ENCODE peak calls at places on chromosome 20, in seven cellular contexts. P, J, E, V, Y, D and A are unnamed samples.

GRCh38 chr20:40958598-40958997 is 70.0 kb upstream of the TOP1 start:
- DNase-seq in P (no peak), D (no peak), E (no peak), V (no peak), Y (no peak), J (no peak), A (no peak)

GRCh38 chr20:51826372-51826771 is 24.1 kb upstream of the SALL4 start:
- DNase-seq in D (no peak), E (no peak), V (no peak), P (no peak), J (no peak), Y (no peak), A (no peak)

GRCh38 chr20:7637184-7637583 is 303.1 kb downstream of the HAO1 start:
- DNase-seq in P (no peak), V (no peak), Y (no peak), J (no peak), D (no peak), E (no peak), A (no peak)

GRCh38 chr20:53421343-53421742 is 172.3 kb downstream of the ZNF217 start:
- DNase-seq in J (no peak), V (no peak), D (no peak), E (no peak), P (no peak), Y (no peak), A (no peak)

GRCh38 chr20:10328897-10329255 is 105.1 kb downstream of the MKKS start:
- DNase-seq in V (no peak), P (no peak), D (no peak), J (no peak), E (no peak), Y (no peak), A (no peak)

GRCh38 chr20:49999329-49999728 is 16.5 kb downstream of the SNAI1 start:
- DNase-seq in V (no peak), J (no peak), Y (no peak), P (no peak), D (peak), E (no peak), A (peak)

GRCh38 chr20:58855506-58856314 is 3.2 kb downstream of the GNAS start:
- DNase-seq in D (no peak), E (no peak), Y (no peak), V (no peak), J (no peak), P (no peak), A (no peak)

GRCh38 chr20:2280083-2280482 is 15.7 kb upstream of the TGM3 start:
- DNase-seq in P (no peak), J (no peak), Y (no peak), V (no peak), D (no peak), E (no peak), A (peak)

GRCh38 chr20:5191829-5192569 is 65.2 kb downstream of the CDS2 start:
- DNase-seq in V (no peak), J (no peak), Y (peak), E (peak), D (peak), P (peak), A (no peak)

GRCh38 chr20:36097331-36097730 is 57.2 kb upstream of the EPB41L1 start:
- DNase-seq in E (no peak), D (no peak), J (no peak), Y (peak), P (no peak), V (no peak), A (no peak)

GRCh38 chr20:23370873-23371272 is 8.9 kb downstream of the GZF1 start:
- DNase-seq in D (no peak), V (no peak), J (no peak), Y (no peak), E (no peak), P (no peak), A (no peak)

GRCh38 chr20:58224097-58224496 is 4.4 kb downstream of the ANKRD60 start:
- DNase-seq in D (no peak), J (no peak), E (no peak), Y (no peak), P (no peak), V (no peak), A (no peak)

GRCh38 chr20:51565741-51566140 is 23.2 kb upstream of the NFATC2 start:
- DNase-seq in D (no peak), Y (no peak), E (no peak), V (no peak), J (no peak), P (no peak), A (no peak)

GRCh38 chr20:41177636-41178035 is 40.3 kb downstream of the PLCG1 start:
- DNase-seq in J (no peak), E (peak), V (no peak), D (no peak), P (no peak), Y (peak), A (no peak)

GRCh38 chr20:4795394-4795793 is 73.7 kb downstream of the PRND start:
- DNase-seq in Y (peak), D (no peak), V (no peak), E (peak), J (no peak), P (no peak), A (peak)

GRCh38 chr20:37166867-37167266 is 12.3 kb upstream of the RPN2 start:
- DNase-seq in D (no peak), J (no peak), P (no peak), E (no peak), Y (no peak), V (no peak), A (no peak)

GRCh38 chr20:12201289-12201991 is 283.7 kb downstream of the BTBD3 start:
- DNase-seq in E (no peak), Y (peak), D (no peak), J (no peak), P (no peak), V (no peak), A (no peak)

GRCh38 chr20:1154224-1154623 is 30.6 kb downstream of the TMEM74B start:
- DNase-seq in Y (no peak), J (no peak), V (no peak), D (no peak), P (no peak), E (no peak), A (no peak)

GRCh38 chr20:51536116-51537069 is 6.1 kb downstream of the NFATC2 start:
- DNase-seq in P (no peak), Y (no peak), D (no peak), V (no peak), J (no peak), E (no peak), A (no peak)

GRCh38 chr20:53660947-53661381 is 67.3 kb upstream of the ZNF217 start:
- DNase-seq in E (no peak), V (no peak), J (no peak), P (no peak), Y (peak), D (peak), A (no peak)

GRCh38 chr20:17671565-17671964 is 10.5 kb downstream of the RRBP1 start:
- DNase-seq in J (no peak), D (no peak), V (no peak), P (no peak), Y (no peak), E (no peak), A (no peak)

DNA sequence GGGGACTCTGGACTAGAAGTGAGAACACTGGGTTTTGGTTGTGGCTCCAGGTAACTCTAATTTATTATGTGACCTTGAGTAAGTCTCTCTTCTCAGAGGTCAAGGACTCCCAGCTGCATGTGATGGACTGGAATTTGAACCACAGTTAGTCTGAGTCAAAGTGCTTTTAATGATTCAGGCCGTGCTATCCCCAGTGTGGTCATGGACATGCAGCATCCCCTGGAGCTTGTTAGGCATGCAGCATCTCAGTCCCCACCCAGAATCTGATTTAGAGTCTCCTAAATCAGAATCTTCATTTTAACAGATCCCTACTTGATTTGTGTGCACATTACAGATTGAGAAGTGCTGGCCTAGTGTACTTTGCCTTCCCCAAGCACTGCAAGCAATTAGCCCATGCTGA is 74.2 kb downstream of the TOX2 start:
- DNase-seq in D (no peak), E (no peak), P (no peak), V (no peak), J (no peak), Y (peak), A (no peak)
- TF ChIP-seq CTCF in D (no peak), E (no peak), P (no peak), V (no peak), J (no peak), Y (peak), A (no peak)

GRCh38 chr20:32157611-32158010 is 48.1 kb downstream of the TM9SF4 start:
- DNase-seq in J (peak), V (no peak), D (no peak), E (no peak), Y (no peak), P (no peak), A (no peak)

GRCh38 chr20:32153771-32154170 is 44.3 kb downstream of the TM9SF4 start:
- DNase-seq in V (no peak), Y (no peak), J (peak), E (no peak), P (no peak), D (no peak), A (no peak)

GRCh38 chr20:32152421-32153155 is 43.1 kb downstream of the TM9SF4 start:
- DNase-seq in P (no peak), J (peak), D (no peak), Y (no peak), E (no peak), V (no peak), A (no peak)

GRCh38 chr20:32153156-32153665 is 43.7 kb downstream of the TM9SF4 start:
- DNase-seq in V (no peak), D (no peak), J (peak), E (no peak), Y (no peak), P (no peak), A (no peak)

DNA sequence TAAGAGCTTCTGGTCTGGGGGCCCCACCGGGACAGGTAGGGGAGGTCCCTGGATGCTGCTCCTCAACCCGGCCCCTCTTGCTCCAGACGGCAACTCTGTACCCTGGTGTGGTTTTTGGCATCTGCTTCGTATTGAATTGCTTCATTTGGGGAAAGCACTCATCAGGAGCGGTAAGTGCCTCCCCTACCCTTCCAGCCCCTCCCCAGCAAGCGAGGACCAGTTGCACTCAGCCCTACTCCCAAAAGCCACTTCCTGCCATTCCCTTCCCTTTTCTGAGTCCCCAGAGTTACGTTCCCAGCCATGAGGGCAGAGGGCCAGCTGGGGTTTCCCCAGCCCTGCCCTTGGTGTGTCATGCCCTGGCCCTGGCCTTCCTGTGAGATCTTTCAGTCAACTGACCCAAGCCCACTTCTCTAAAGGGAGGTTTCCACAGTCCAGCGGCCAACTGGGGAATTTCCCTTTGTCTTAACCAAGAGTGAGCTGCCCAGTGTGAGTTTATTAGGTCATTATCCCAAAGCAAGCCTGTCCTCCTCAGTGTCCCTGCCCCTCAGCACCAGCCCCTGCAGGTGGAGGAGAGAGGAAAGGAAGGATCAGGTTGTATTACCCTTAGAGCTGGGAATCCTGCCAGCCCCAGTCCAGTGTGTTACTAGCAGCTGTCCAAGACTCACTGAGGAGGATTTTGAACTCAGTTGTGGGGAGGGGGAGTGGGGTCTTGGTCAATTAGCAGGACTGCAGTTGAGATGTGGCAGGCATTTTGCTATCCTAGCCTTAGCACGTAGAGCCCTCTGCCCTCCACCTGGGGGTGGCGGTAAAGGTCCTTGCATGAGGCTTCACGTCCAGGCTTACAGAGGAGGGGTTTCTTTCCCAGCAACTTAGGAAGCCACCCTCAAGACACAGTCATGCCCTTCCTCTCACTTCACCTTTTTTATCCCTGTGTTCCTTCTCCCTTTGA is 45.8 kb downstream of the TM9SF4 start:
- DNase-seq in D (no peak), Y (peak), E (peak), J (peak), V (peak), P (peak), A (peak)
- TF ChIP-seq CTCF in D (peak), Y (no peak), E (no peak), J (no peak), V (peak), P (peak), A (peak)

GRCh38 chr20:46602429-46602828 is 48.8 kb downstream of the SLC13A3 start:
- DNase-seq in E (no peak), D (no peak), J (no peak), P (no peak), Y (no peak), V (no peak), A (no peak)

GRCh38 chr20:46600286-46600752 is 49.9 kb upstream of the OCSTAMP start:
- DNase-seq in J (no peak), D (no peak), V (no peak), E (no peak), P (no peak), Y (no peak), A (no peak)

GRCh38 chr20:46604551-46605133 is 46.6 kb downstream of the SLC13A3 start:
- DNase-seq in J (no peak), D (no peak), P (no peak), V (no peak), E (no peak), Y (no peak), A (no peak)

GRCh38 chr20:46599227-46599987 is 49.0 kb upstream of the OCSTAMP start:
- DNase-seq in V (no peak), P (no peak), D (no peak), J (no peak), E (no peak), Y (no peak), A (no peak)

GRCh38 chr20:46601603-46602122 is 49.6 kb downstream of the SLC13A3 start:
- DNase-seq in P (no peak), E (no peak), Y (no peak), D (no peak), V (no peak), J (no peak), A (no peak)
- TF ChIP-seq CTCF in P (no peak), E (no peak), Y (no peak), D (no peak), V (no peak), J (no peak), A (no peak)

GRCh38 chr20:25283221-25283951 is 35.5 kb downstream of the PYGB start:
- DNase-seq in E (no peak), J (peak), P (no peak), Y (no peak), D (no peak), V (peak), A (peak)

GRCh38 chr20:25285856-25286798 is 38.2 kb downstream of the PYGB start:
- DNase-seq in D (no peak), J (peak), V (peak), P (no peak), Y (no peak), E (no peak), A (peak)

GRCh38 chr20:25286917-25287316 is 39.0 kb downstream of the PYGB start:
- DNase-seq in E (no peak), J (peak), V (peak), D (no peak), Y (no peak), P (no peak), A (peak)

GRCh38 chr20:25284131-25284601 is 36.3 kb downstream of the PYGB start:
- DNase-seq in J (peak), V (peak), E (no peak), Y (no peak), D (no peak), P (no peak), A (peak)

GRCh38 chr20:25285091-25285647 is 37.3 kb downstream of the PYGB start:
- DNase-seq in P (no peak), D (no peak), J (peak), E (no peak), Y (no peak), V (peak), A (peak)
- TF ChIP-seq CTCF in P (no peak), D (no peak), J (no peak), E (no peak), Y (peak), V (no peak), A (no peak)

GRCh38 chr20:32859961-32860360 is 1.2 kb downstream of the EFCAB8 start:
- DNase-seq in Y (no peak), V (no peak), P (no peak), D (no peak), J (no peak), E (no peak), A (no peak)

GRCh38 chr20:32858189-32858588 is 534 bp upstream of the EFCAB8 start:
- DNase-seq in D (no peak), J (no peak), Y (peak), V (no peak), E (no peak), P (no peak), A (no peak)

GRCh38 chr20:32861446-32861845 is 2.7 kb downstream of the EFCAB8 start:
- DNase-seq in D (no peak), V (no peak), E (no peak), Y (no peak), J (no peak), P (no peak), A (no peak)

GRCh38 chr20:32855387-32855786 is 3.3 kb upstream of the EFCAB8 start:
- DNase-seq in D (no peak), J (no peak), V (no peak), E (no peak), P (no peak), Y (no peak), A (no peak)

GRCh38 chr20:32858873-32859372 is at the start of gene EFCAB8:
- DNase-seq in D (no peak), Y (peak), V (no peak), P (peak), J (no peak), E (no peak), A (no peak)
- TF ChIP-seq CTCF in D (no peak), Y (peak), V (no peak), P (peak), J (no peak), E (no peak), A (no peak)

GRCh38 chr20:46772901-46773300 is 63.5 kb downstream of the SLC2A10 start:
- DNase-seq in D (no peak), E (no peak), Y (no peak), V (no peak), P (peak), J (no peak), A (no peak)
- TF ChIP-seq CTCF in D (no peak), E (peak), Y (peak), V (no peak), P (peak), J (no peak), A (no peak)

GRCh38 chr20:19256085-19256484 is 43.6 kb downstream of the SLC24A3 start:
- DNase-seq in D (no peak), V (no peak), J (no peak), E (no peak), Y (no peak), P (no peak), A (no peak)
- TF ChIP-seq CTCF in D (no peak), V (no peak), J (no peak), E (no peak), Y (no peak), P (no peak), A (no peak)

GRCh38 chr20:63890616-63891015 is 4.3 kb upstream of the DNAJC5 start:
- DNase-seq in V (no peak), Y (no peak), E (no peak), J (no peak), D (no peak), P (no peak), A (no peak)

GRCh38 chr20:63890201-63890576 is 4.7 kb upstream of the DNAJC5 start:
- DNase-seq in E (no peak), D (no peak), J (no peak), V (no peak), P (no peak), Y (peak), A (no peak)

GRCh38 chr20:63892402-63892801 is 2.5 kb upstream of the DNAJC5 start:
- DNase-seq in J (no peak), E (no peak), D (no peak), P (no peak), V (no peak), Y (no peak), A (no peak)

GRCh38 chr20:63889241-63890200 is 5.4 kb upstream of the DNAJC5 start:
- DNase-seq in E (no peak), V (no peak), J (no peak), P (no peak), D (no peak), Y (no peak), A (no peak)

DNA sequence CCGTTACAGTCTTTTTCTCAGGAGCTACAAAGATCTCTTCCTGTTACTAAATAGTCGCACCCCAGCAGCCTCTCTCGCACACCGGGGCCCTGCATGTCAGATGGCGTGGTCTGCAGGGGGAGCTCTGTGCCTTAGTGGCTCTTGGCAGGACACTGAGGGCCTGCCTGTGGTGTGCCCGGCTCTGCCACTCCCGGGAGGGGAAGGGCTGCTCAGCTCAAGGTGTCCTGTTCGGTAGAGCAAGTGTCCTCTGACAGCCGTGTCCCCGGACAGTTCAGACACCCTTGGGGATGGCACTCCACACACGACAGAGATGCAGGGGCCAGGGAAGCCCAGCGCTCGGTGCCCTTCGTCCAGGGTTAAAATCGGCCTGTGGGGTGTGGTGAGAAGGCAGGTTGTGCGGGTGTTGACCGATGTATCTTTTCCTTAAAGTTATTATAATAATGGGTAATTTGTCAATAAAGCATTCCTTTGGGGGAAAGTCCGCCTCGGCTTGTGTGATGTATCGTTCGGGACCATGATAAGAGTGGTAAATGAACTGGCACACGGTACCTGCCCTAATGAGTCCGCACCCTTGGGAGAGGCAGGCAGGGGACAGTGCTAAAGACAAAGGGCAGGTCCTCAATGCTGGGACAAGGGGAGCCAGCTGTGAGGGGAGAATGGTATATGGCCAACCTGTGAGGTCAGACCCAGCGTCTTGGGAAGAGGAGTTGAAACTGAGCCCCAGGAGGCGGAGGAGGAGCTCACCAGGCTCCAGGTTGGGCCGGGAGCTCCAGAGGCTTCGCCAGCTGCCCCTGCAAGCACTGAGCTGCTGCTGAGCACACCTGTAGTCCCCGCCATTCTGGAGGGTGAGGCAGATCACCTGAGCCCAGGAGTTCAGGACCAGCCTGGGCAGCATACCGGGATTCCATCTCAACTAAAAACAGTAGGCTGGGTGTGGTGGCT is 3.6 kb upstream of the DNAJC5 start:
- DNase-seq in D (no peak), P (no peak), E (no peak), Y (no peak), J (no peak), V (no peak), A (no peak)
- TF ChIP-seq CTCF in D (no peak), P (peak), E (no peak), Y (no peak), J (no peak), V (no peak), A (no peak)